ENCODE peak calls at places on chromosomes 16 and 17, in five cellular contexts. E, U, G, O and Q are unnamed samples.

GRCh38 chr17:29615048-29615385 is 7.7 kb downstream of the CORO6 start:
- DNase-seq in G (no peak), U (peak; percentile 36), E (no peak), O (no peak), Q (no peak)

GRCh38 chr17:58120195-58120822 is 27.9 kb upstream of the OR4D1 start:
- DNase-seq in O (peak; percentile 41), E (no peak), G (peak; percentile 57), U (peak; percentile 70), Q (no peak)

GRCh38 chr16:11806721-11807120 is 9.7 kb upstream of the ZC3H7A start:
- DNase-seq in U (peak; percentile 86), E (no peak), O (no peak), G (no peak), Q (no peak)

GRCh38 chr16:49876716-49877129 is 20.8 kb upstream of the ZNF423 start:
- DNase-seq in U (no peak), G (peak; percentile 92), E (peak; percentile 84), O (peak; percentile 45), Q (no peak)

GRCh38 chr16:64478258-64478906 is 643.5 kb downstream of the CDH11 start:
- DNase-seq in O (no peak), E (no peak), U (peak; percentile 67), G (no peak), Q (no peak)

GRCh38 chr17:63961355-63962207 is 11.1 kb downstream of the SCN4A start:
- DNase-seq in U (peak; percentile 85), G (peak; percentile 81), E (peak; percentile 86), O (peak; percentile 80), Q (no peak)

GRCh38 chr17:70478883-70479282 is 309.6 kb downstream of the KCNJ2 start:
- DNase-seq in U (peak; percentile 61), G (no peak), O (no peak), E (no peak), Q (no peak)

GRCh38 chr17:50266384-50267073 is 7.7 kb upstream of the TMEM92 start:
- DNase-seq in U (peak; percentile 85), E (peak; percentile 91), O (no peak), G (no peak), Q (no peak)

GRCh38 chr16:67406628-67407027 is 9.6 kb downstream of the ZDHHC1 start:
- DNase-seq in O (peak; percentile 75), E (peak; percentile 76), U (peak; percentile 68), G (no peak), Q (no peak)

GRCh38 chr16:87582221-87582965 is 19.9 kb upstream of the JPH3 start:
- DNase-seq in U (peak; percentile 90), G (no peak), O (no peak), E (peak; percentile 87), Q (no peak)

GRCh38 chr17:27323538-27324212 is 29.8 kb downstream of the WSB1 start:
- DNase-seq in G (no peak), O (peak; percentile 43), E (peak; percentile 86), U (peak; percentile 86), Q (no peak)

GRCh38 chr16:72198021-72198420 is 26.1 kb upstream of the PMFBP1 start:
- DNase-seq in G (no peak), E (peak; percentile 84), O (no peak), U (peak; percentile 96), Q (no peak)

GRCh38 chr16:65884018-65884417 is 482.5 kb upstream of the CDH5 start:
- DNase-seq in E (no peak), G (no peak), O (peak; percentile 80), U (no peak), Q (no peak)

GRCh38 chr16:73020409-73020884 is 27.5 kb downstream of the ZFHX3 start:
- DNase-seq in O (peak; percentile 77), G (no peak), U (peak; percentile 96), E (peak; percentile 82), Q (no peak)

GRCh38 chr16:30183236-30183960 is at the start of gene CORO1A:
- DNase-seq in G (peak; percentile 77), E (peak; percentile 92), U (peak; percentile 74), O (peak; percentile 66), Q (peak; percentile 86)

GRCh38 chr16:57576429-57576870 is 34.0 kb downstream of the ADGRG5 start:
- DNase-seq in U (peak; percentile 63), O (peak; percentile 66), E (peak; percentile 78), G (peak; percentile 90), Q (peak; percentile 47)

GRCh38 chr17:78853926-78854394 is 13.3 kb upstream of the USP36 start:
- DNase-seq in E (no peak), O (no peak), U (no peak), G (no peak), Q (no peak)

GRCh38 chr17:19753049-19753444 is 4.9 kb upstream of the ALDH3A1 start:
- DNase-seq in E (peak; percentile 90), U (peak; percentile 55), G (no peak), O (peak; percentile 95), Q (no peak)

GRCh38 chr16:1470543-1471251 is 4.1 kb downstream of the CLCN7 start:
- DNase-seq in O (no peak), E (no peak), G (no peak), U (no peak), Q (no peak)

GRCh38 chr17:4537451-4538235 is 17.5 kb downstream of the MYBBP1A start:
- DNase-seq in O (no peak), E (no peak), U (no peak), G (no peak), Q (no peak)

GRCh38 chr16:20734782-20735181 is 6.8 kb downstream of the THUMPD1 start:
- DNase-seq in U (no peak), G (no peak), E (no peak), O (no peak), Q (no peak)

GRCh38 chr16:58010886-58011285 is 9.7 kb downstream of the USB1 start:
- DNase-seq in G (no peak), U (no peak), E (no peak), O (no peak), Q (no peak)

GRCh38 chr17:56604691-56605090 is 11.2 kb downstream of the NOG start:
- DNase-seq in G (no peak), E (no peak), U (no peak), O (no peak), Q (no peak)

GRCh38 chr17:14198013-14198412 is 38.6 kb downstream of the CDRT15 start:
- DNase-seq in U (no peak), O (no peak), G (no peak), E (no peak), Q (no peak)

GRCh38 chr17:66541461-66542182 is 239.2 kb downstream of the PRKCA start:
- DNase-seq in U (no peak), G (no peak), O (no peak), E (no peak), Q (no peak)

GRCh38 chr17:40095944-40096791 is 4.2 kb downstream of the NR1D1 start:
- DNase-seq in U (no peak), G (no peak), O (no peak), E (peak; percentile 90), Q (no peak)
- TF ChIP-seq CTCF in U (no peak), G (no peak), O (no peak), E (no peak), Q (no peak)

DNA sequence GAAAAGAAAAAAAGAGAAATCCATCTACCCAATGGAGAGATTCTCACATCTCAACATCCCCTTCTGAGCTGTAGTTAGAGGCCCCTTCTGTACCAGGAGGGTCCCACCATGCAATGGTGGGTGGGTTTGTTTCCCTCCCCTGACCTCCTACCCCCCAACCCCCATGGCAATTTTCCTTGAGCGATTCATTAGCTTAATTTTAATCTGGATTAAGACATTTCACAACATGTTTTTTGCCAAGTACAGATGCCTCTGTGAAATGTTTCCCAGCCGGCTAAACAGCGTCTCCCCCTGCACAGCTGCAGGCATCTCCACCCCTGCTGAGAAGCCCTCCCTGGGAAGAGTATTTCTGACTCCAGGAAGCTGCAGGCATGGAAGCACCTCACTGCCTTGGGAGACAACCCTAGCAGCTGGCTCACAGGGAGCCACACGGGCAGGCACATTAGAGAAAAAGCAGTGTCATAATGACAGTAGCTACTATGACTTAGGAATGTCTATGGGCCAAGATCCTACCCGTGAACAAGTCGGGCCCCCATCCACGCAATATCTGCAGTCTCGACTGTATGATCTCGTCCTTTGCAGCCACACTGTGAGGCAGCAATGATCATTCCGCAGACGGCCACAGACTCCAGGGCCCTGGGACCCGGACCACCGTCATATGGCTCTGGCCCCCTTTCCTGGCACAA is 117.3 kb downstream of the ADCY9 start:
- DNase-seq in G (no peak), U (peak; percentile 48), E (no peak), O (no peak), Q (no peak)
- TF ChIP-seq CTCF in G (no peak), U (no peak), E (no peak), O (no peak), Q (peak; percentile 21)

GRCh38 chr16:24906901-24907300 is 61.1 kb downstream of the SLC5A11 start:
- DNase-seq in E (peak; percentile 40), U (no peak), G (no peak), O (no peak), Q (no peak)

GRCh38 chr16:24908716-24909115 is 63.0 kb downstream of the SLC5A11 start:
- DNase-seq in U (no peak), G (no peak), E (peak; percentile 30), O (no peak), Q (no peak)

GRCh38 chr16:24909856-24910255 is 64.1 kb downstream of the SLC5A11 start:
- DNase-seq in U (no peak), E (peak; percentile 6), O (no peak), G (no peak), Q (peak; percentile 94)

GRCh38 chr16:24906199-24906808 is 60.5 kb downstream of the SLC5A11 start:
- DNase-seq in O (peak; percentile 25), U (peak; percentile 49), G (no peak), E (no peak), Q (no peak)
- TF ChIP-seq CTCF in O (peak; percentile 33), U (peak; percentile 34), G (peak; percentile 63), E (no peak), Q (peak; percentile 37)

GRCh38 chr16:17565605-17566004 is 94.8 kb upstream of the XYLT1 start:
- DNase-seq in U (no peak), E (no peak), O (no peak), G (no peak), Q (no peak)
- TF ChIP-seq CTCF in U (no peak), E (no peak), O (no peak), G (peak; percentile 23), Q (no peak)

GRCh38 chr16:10562361-10562899 is 18.0 kb downstream of the EMP2 start:
- DNase-seq in U (no peak), E (no peak), O (no peak), G (no peak), Q (no peak)

GRCh38 chr16:10569629-10570028 is 10.8 kb downstream of the EMP2 start:
- DNase-seq in U (no peak), O (no peak), E (no peak), G (no peak), Q (no peak)

GRCh38 chr16:10564591-10564990 is 15.8 kb downstream of the EMP2 start:
- DNase-seq in G (no peak), U (no peak), O (no peak), E (no peak), Q (no peak)

GRCh38 chr16:10565167-10565566 is 15.2 kb downstream of the EMP2 start:
- DNase-seq in O (no peak), E (no peak), G (no peak), U (no peak), Q (no peak)

DNA sequence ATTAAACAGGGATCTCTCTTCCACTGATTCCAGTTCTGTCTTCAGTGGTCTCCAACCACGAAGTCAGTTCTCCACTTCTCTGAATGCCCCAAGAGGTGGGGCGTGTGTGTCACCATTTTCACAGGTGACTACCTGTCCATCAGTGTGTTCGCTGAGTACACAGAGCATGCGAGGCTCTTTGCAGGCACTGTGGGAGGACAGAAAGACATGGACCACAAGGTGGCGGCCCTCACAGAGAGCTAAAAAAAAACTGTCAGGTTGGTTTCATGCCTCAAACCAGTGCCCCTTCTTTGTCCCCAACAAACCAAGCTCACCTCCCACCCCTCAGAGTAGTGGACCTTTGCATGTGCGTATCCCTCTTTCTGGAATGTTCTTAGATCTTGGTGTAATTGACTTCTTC is 13.8 kb downstream of the EMP2 start:
- DNase-seq in E (no peak), O (no peak), G (no peak), U (no peak), Q (no peak)
- TF ChIP-seq CTCF in E (no peak), O (no peak), G (no peak), U (no peak), Q (no peak)

GRCh38 chr16:5071681-5072333 is at the start of gene ALG1:
- DNase-seq in E (peak; percentile 95), U (peak; percentile 87), O (peak; percentile 93), G (peak; percentile 78), Q (peak; percentile 90)
- TF ChIP-seq CTCF in E (no peak), U (no peak), O (no peak), G (no peak), Q (no peak)